ENCODE peak calls at places on chromosomes 3 and 15, in six cellular contexts. P is LHCN-M2, U is GM04504, X is GM23248, N is cortex of kidney, I is T-helper 17 cell. K is an unnamed sample.

GRCh38 chr3:190306513-190307163 is 15.6 kb downstream of the CLDN1 start:
- DNase-seq in U (no peak), X (peak; percentile 27), I (no peak), N (no peak), P (peak; percentile 41), K (peak; percentile 47)

GRCh38 chr15:49075876-49076275 is 29.6 kb upstream of the SECISBP2L start:
- DNase-seq in U (no peak), I (no peak), N (no peak), X (no peak), P (peak; percentile 23), K (no peak)

GRCh38 chr3:149018247-149018646 is 26.9 kb downstream of the GYG1 start:
- DNase-seq in U (no peak), N (no peak), P (peak; percentile 55), X (peak; percentile 78), I (no peak), K (peak; percentile 68)

GRCh38 chr3:43160664-43161063 is 54.8 kb upstream of the POMGNT2 start:
- DNase-seq in P (no peak), X (no peak), N (no peak), U (no peak), I (no peak), K (no peak)

GRCh38 chr3:9687514-9687913 is 16.1 kb upstream of the CPNE9 start:
- DNase-seq in N (no peak), I (no peak), X (no peak), P (no peak), U (no peak), K (no peak)

GRCh38 chr3:4509043-4509442 is 15.9 kb downstream of the ITPR1 start:
- DNase-seq in N (no peak), P (no peak), X (no peak), I (no peak), U (no peak), K (no peak)

GRCh38 chr3:141236351-141236750 is 4.7 kb downstream of the PXYLP1 start:
- DNase-seq in U (no peak), N (no peak), I (no peak), X (no peak), P (no peak), K (no peak)

GRCh38 chr15:81126887-81127286 is 7.2 kb upstream of the CFAP161 start:
- DNase-seq in P (no peak), I (no peak), U (no peak), N (no peak), X (no peak), K (peak; percentile 41)

GRCh38 chr3:145842302-145842897 is 318.6 kb downstream of the PLOD2 start:
- DNase-seq in N (no peak), U (no peak), I (no peak), P (no peak), X (no peak), K (no peak)

GRCh38 chr3:75341324-75342067 is 322.6 kb upstream of the FRG2C start:
- DNase-seq in I (no peak), P (no peak), U (no peak), X (no peak), N (no peak), K (no peak)

GRCh38 chr15:78950343-78950742 is 5.5 kb upstream of the CTSH start:
- DNase-seq in N (no peak), P (no peak), I (no peak), X (no peak), U (no peak), K (no peak)

GRCh38 chr15:83174891-83175290 is 32.7 kb downstream of the HDGFL3 start:
- DNase-seq in X (peak; percentile 9), U (no peak), N (no peak), I (no peak), P (no peak), K (no peak)

GRCh38 chr15:31974855-31975421 is 55.4 kb upstream of the CHRNA7 start:
- DNase-seq in P (no peak), X (peak; percentile 50), U (peak; percentile 1), N (no peak), I (peak; percentile 18), K (peak; percentile 0)

GRCh38 chr3:58824285-58824684 is 157.7 kb upstream of the FAM3D start:
- DNase-seq in U (peak; percentile 40), X (peak; percentile 80), P (peak; percentile 65), I (no peak), N (no peak), K (peak; percentile 73)

GRCh38 chr15:38685686-38686339 is 121.2 kb upstream of the RASGRP1 start:
- DNase-seq in N (no peak), P (no peak), X (no peak), U (no peak), I (no peak), K (no peak)